ENCODE peak calls at places on chromosomes 6 and 20, in seven cellular contexts. W, L, K, B, Y, Z and F are unnamed samples.

GRCh38 chr6:15922510-15923307 is 206.2 kb upstream of the MYLIP start:
- DNase-seq in Z (no peak), Y (peak; percentile 7), L (no peak), K (no peak), W (peak; percentile 10), B (no peak), F (no peak)

GRCh38 chr20:36481380-36482043 is 59.8 kb upstream of the MYL9 start:
- DNase-seq in B (no peak), L (no peak), K (no peak), Y (no peak), Z (no peak), W (no peak), F (no peak)

GRCh38 chr20:24631173-24631505 is 161.7 kb downstream of the SYNDIG1 start:
- DNase-seq in B (no peak), W (no peak), L (no peak), Z (no peak), Y (no peak), K (no peak), F (no peak)

GRCh38 chr20:36847009-36847709 is 28.8 kb upstream of the TLDC2 start:
- DNase-seq in K (no peak), Z (no peak), B (no peak), W (peak; percentile 92), L (no peak), Y (peak; percentile 86), F (no peak)

GRCh38 chr6:28429781-28430180 is 13.5 kb downstream of the ZSCAN23 start:
- DNase-seq in W (no peak), Y (no peak), Z (no peak), K (no peak), L (no peak), B (no peak), F (no peak)

GRCh38 chr6:35181933-35182612 is 31.7 kb upstream of the SCUBE3 start:
- DNase-seq in L (peak; percentile 51), Y (peak; percentile 74), K (peak; percentile 30), B (no peak), Z (no peak), W (peak; percentile 77), F (no peak)

GRCh38 chr6:41741625-41742490 is 5.3 kb downstream of the PGC start:
- DNase-seq in L (no peak), W (no peak), Y (no peak), B (no peak), K (no peak), Z (no peak), F (no peak)

GRCh38 chr20:47432251-47433210 is 69.2 kb upstream of the NCOA3 start:
- DNase-seq in Y (no peak), W (no peak), B (no peak), K (no peak), L (peak; percentile 30), Z (no peak), F (no peak)